ENCODE peak calls at places on chromosome 15, in seven cellular contexts. B is Panc1, J is colonic mucosa, T is suprapubic skin, H is GM10248, X is epithelial cell of esophagus, C is AG09309. K is an unnamed sample.

GRCh38 chr15:70818580-70818979 is 35.4 kb downstream of the LARP6 start:
- DNase-seq in B (no peak), J (no peak), T (no peak), H (no peak), X (no peak), C (no peak), K (no peak)

GRCh38 chr15:72206677-72207000 is 9.1 kb upstream of the GRAMD2A start:
- DNase-seq in B (no peak), J (no peak), T (no peak), H (no peak), X (no peak), C (no peak), K (no peak)

GRCh38 chr15:52256366-52256765 is 39.2 kb downstream of the MYO5C start:
- DNase-seq in B (peak), J (peak), T (peak), H (peak), X (peak), C (peak), K (no peak)

GRCh38 chr15:41334293-41335120 is 1.8 kb downstream of the NUSAP1 start:
- DNase-seq in B (no peak), J (no peak), T (no peak), H (no peak), X (no peak), C (no peak), K (no peak)

GRCh38 chr15:85405467-85405866 is 25.1 kb downstream of the AKAP13 start:
- DNase-seq in B (no peak), J (no peak), T (no peak), H (no peak), X (no peak), C (no peak), K (no peak)

GRCh38 chr15:64341961-64342360 is 14.0 kb downstream of the CSNK1G1 start:
- DNase-seq in B (no peak), J (no peak), T (no peak), H (no peak), X (no peak), C (no peak), K (no peak)

GRCh38 chr15:63729115-63729884 is 104.4 kb downstream of the HERC1 start:
- DNase-seq in B (no peak), J (peak), T (no peak), H (no peak), X (no peak), C (no peak), K (no peak)

GRCh38 chr15:52559583-52559982 is 9.2 kb downstream of the ARPP19 start:
- DNase-seq in B (no peak), J (no peak), T (no peak), H (no peak), X (peak), C (no peak), K (no peak)

GRCh38 chr15:56040081-56041035 is 46.9 kb upstream of the NEDD4 start:
- DNase-seq in B (peak), J (peak), T (peak), H (no peak), X (peak), C (peak), K (no peak)

GRCh38 chr15:43329222-43329959 is 982 bp downstream of the LCMT2 start:
- DNase-seq in B (no peak), J (peak), T (no peak), H (no peak), X (peak), C (peak), K (no peak)

GRCh38 chr15:90264649-90265048 is 823 bp upstream of the NGRN start:
- DNase-seq in B (peak), J (peak), T (no peak), H (no peak), X (peak), C (no peak), K (no peak)

GRCh38 chr15:97955529-97955928 is 5.0 kb upstream of the ARRDC4 start:
- DNase-seq in B (no peak), J (no peak), T (no peak), H (no peak), X (no peak), C (no peak), K (no peak)

GRCh38 chr15:56242576-56243116 is 1.0 kb downstream of the RFX7 start:
- DNase-seq in B (no peak), J (no peak), T (no peak), H (no peak), X (peak), C (no peak), K (no peak)

GRCh38 chr15:73464602-73465001 is 21.6 kb downstream of the REC114 start:
- DNase-seq in B (peak), J (no peak), T (no peak), H (no peak), X (peak), C (no peak), K (no peak)

GRCh38 chr15:71374607-71375352 is 259.5 kb downstream of the THSD4 start:
- DNase-seq in B (no peak), J (no peak), T (no peak), H (no peak), X (peak), C (peak), K (no peak)

GRCh38 chr15:32802296-32802936 is 84.6 kb downstream of the GREM1 start:
- DNase-seq in B (no peak), J (no peak), T (no peak), H (no peak), X (peak), C (peak), K (no peak)

GRCh38 chr15:76310470-76311070 is 699 bp downstream of the ETFA start:
- DNase-seq in B (no peak), J (peak), T (no peak), H (no peak), X (peak), C (no peak), K (peak)

GRCh38 chr15:62994975-62995730 is 47.4 kb upstream of the TPM1 start:
- DNase-seq in B (no peak), J (no peak), T (no peak), H (no peak), X (peak), C (no peak), K (no peak)

GRCh38 chr15:95793226-95793625 is 537.3 kb upstream of the NR2F2 start:
- DNase-seq in B (no peak), J (no peak), T (no peak), H (no peak), X (no peak), C (peak), K (no peak)

GRCh38 chr15:31338879-31339557 is 12.4 kb downstream of the KLF13 start:
- DNase-seq in B (no peak), J (no peak), T (no peak), H (peak), X (no peak), C (peak), K (no peak)

GRCh38 chr15:75827691-75828090 is 15.6 kb upstream of the UBE2Q2 start:
- DNase-seq in B (no peak), J (no peak), T (no peak), H (no peak), X (peak), C (no peak), K (no peak)

GRCh38 chr15:44713006-44713966 is 2.0 kb downstream of the B2M start:
- DNase-seq in B (no peak), J (no peak), T (no peak), H (no peak), X (peak), C (no peak), K (no peak)

GRCh38 chr15:66850078-66850991 is 148.3 kb downstream of the SMAD6 start:
- DNase-seq in B (no peak), J (peak), T (no peak), H (peak), X (no peak), C (no peak), K (no peak)

GRCh38 chr15:72153269-72153668 is 35.1 kb downstream of the SENP8 start:
- DNase-seq in B (no peak), J (no peak), T (no peak), H (no peak), X (no peak), C (no peak), K (no peak)

GRCh38 chr15:27479232-27480140 is 508.5 kb downstream of the GABRG3 start:
- DNase-seq in B (no peak), J (no peak), T (no peak), H (no peak), X (peak), C (no peak), K (no peak)

GRCh38 chr15:39180494-39180930 is 400.4 kb upstream of the THBS1 start:
- DNase-seq in B (no peak), J (no peak), T (no peak), H (no peak), X (no peak), C (peak), K (no peak)

GRCh38 chr15:67242665-67243064 is 11.8 kb downstream of the AAGAB start:
- DNase-seq in B (no peak), J (no peak), T (no peak), H (no peak), X (peak), C (peak), K (no peak)

GRCh38 chr15:90367578-90367977 is 15.5 kb downstream of the ZNF774 start:
- DNase-seq in B (no peak), J (no peak), T (no peak), H (no peak), X (no peak), C (no peak), K (no peak)

GRCh38 chr15:69468241-69469121 is 15.9 kb downstream of the RPLP1 start:
- DNase-seq in B (no peak), J (peak), T (peak), H (peak), X (peak), C (no peak), K (no peak)

GRCh38 chr15:68833734-68834334 is 13.1 kb upstream of the ANP32A start:
- DNase-seq in B (no peak), J (no peak), T (no peak), H (no peak), X (no peak), C (no peak), K (no peak)

GRCh38 chr15:96462768-96463167 is 132.3 kb downstream of the NR2F2 start:
- DNase-seq in B (no peak), J (no peak), T (no peak), H (no peak), X (no peak), C (no peak), K (no peak)

GRCh38 chr15:70726753-70727152 is 36.6 kb downstream of the UACA start:
- DNase-seq in B (no peak), J (no peak), T (no peak), H (no peak), X (no peak), C (no peak), K (no peak)

GRCh38 chr15:70098461-70099166 is 897 bp upstream of the TLE3 start:
- DNase-seq in B (no peak), J (peak), T (peak), H (no peak), X (peak), C (no peak), K (peak)

GRCh38 chr15:29724026-29724425 is 98.2 kb downstream of the TJP1 start:
- DNase-seq in B (no peak), J (peak), T (no peak), H (no peak), X (no peak), C (no peak), K (no peak)

GRCh38 chr15:31511707-31512310 is 185.2 kb downstream of the KLF13 start:
- DNase-seq in B (no peak), J (no peak), T (no peak), H (peak), X (no peak), C (no peak), K (no peak)

GRCh38 chr15:62637498-62637897 is 405.0 kb upstream of the TPM1 start:
- DNase-seq in B (no peak), J (no peak), T (no peak), H (no peak), X (no peak), C (no peak), K (no peak)

GRCh38 chr15:70014860-70015490 is 82.7 kb downstream of the TLE3 start:
- DNase-seq in B (no peak), J (no peak), T (no peak), H (peak), X (no peak), C (no peak), K (no peak)

GRCh38 chr15:38267416-38268022 is 14.9 kb downstream of the SPRED1 start:
- DNase-seq in B (no peak), J (no peak), T (no peak), H (no peak), X (no peak), C (no peak), K (no peak)

GRCh38 chr15:84108725-84109124 is 126.8 kb upstream of the GOLGA6L4 start:
- DNase-seq in B (no peak), J (no peak), T (no peak), H (no peak), X (peak), C (no peak), K (no peak)
- TF ChIP-seq CTCF in B (peak), J (no peak), T (no peak), H (no peak), X (peak), C (peak), K (no peak)

GRCh38 chr15:50119063-50119700 is at the start of gene ATP8B4:
- DNase-seq in B (no peak), J (no peak), T (no peak), H (no peak), X (no peak), C (no peak), K (no peak)

GRCh38 chr15:50113187-50113505 is 5.9 kb downstream of the ATP8B4 start:
- DNase-seq in B (no peak), J (no peak), T (no peak), H (no peak), X (no peak), C (no peak), K (no peak)

GRCh38 chr15:50114381-50114780 is 4.7 kb downstream of the ATP8B4 start:
- DNase-seq in B (no peak), J (no peak), T (no peak), H (no peak), X (no peak), C (no peak), K (no peak)

GRCh38 chr15:50117628-50118027 is 1.4 kb downstream of the ATP8B4 start:
- DNase-seq in B (no peak), J (no peak), T (no peak), H (no peak), X (no peak), C (no peak), K (no peak)

DNA sequence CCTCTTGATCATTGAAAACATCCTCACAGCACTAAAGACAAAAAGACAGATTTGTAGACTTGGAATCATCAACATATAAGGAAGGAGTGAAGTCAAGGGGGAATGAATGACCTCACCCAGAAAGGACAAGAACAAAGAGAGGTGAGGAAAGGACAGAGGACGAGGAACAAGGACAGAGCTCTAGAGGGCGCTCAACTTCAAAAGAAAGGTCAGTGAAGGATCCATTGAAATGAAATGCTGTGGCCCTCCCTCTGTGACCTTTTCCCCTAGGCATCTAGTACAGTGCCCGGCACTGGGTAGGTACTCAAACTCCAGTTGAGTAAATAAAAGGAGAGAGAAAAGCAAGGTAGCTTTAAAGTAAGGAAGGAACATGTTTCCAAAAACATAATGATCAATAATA is 2.6 kb downstream of the ATP8B4 start:
- DNase-seq in B (no peak), J (peak), T (no peak), H (peak), X (peak), C (no peak), K (no peak)
- TF ChIP-seq CTCF in B (peak), J (peak), T (no peak), H (peak), X (peak), C (peak), K (no peak)

GRCh38 chr15:57284535-57284934 is 91.8 kb upstream of the CGNL1 start:
- DNase-seq in B (no peak), J (no peak), T (no peak), H (no peak), X (no peak), C (no peak), K (no peak)
- TF ChIP-seq CTCF in B (no peak), J (no peak), T (no peak), H (no peak), X (no peak), C (no peak), K (no peak)

GRCh38 chr15:83652606-83653204 is 1.2 kb upstream of the ADAMTSL3 start:
- DNase-seq in B (no peak), J (no peak), T (no peak), H (no peak), X (no peak), C (no peak), K (no peak)
- TF ChIP-seq CTCF in B (no peak), J (no peak), T (no peak), H (no peak), X (no peak), C (no peak), K (no peak)

GRCh38 chr15:100670505-100671021 is 68.2 kb downstream of the ASB7 start:
- DNase-seq in B (no peak), J (no peak), T (no peak), H (no peak), X (no peak), C (no peak), K (no peak)

GRCh38 chr15:100672959-100673358 is 70.6 kb downstream of the ASB7 start:
- DNase-seq in B (no peak), J (no peak), T (no peak), H (no peak), X (no peak), C (no peak), K (no peak)

GRCh38 chr15:100671124-100671680 is 68.8 kb downstream of the ASB7 start:
- DNase-seq in B (no peak), J (no peak), T (no peak), H (no peak), X (no peak), C (no peak), K (no peak)

GRCh38 chr15:100669260-100669659 is 66.9 kb downstream of the ASB7 start:
- DNase-seq in B (no peak), J (no peak), T (no peak), H (no peak), X (no peak), C (no peak), K (no peak)

GRCh38 chr15:100671858-100672543 is 69.6 kb downstream of the ASB7 start:
- DNase-seq in B (peak), J (no peak), T (no peak), H (peak), X (peak), C (no peak), K (no peak)
- TF ChIP-seq CTCF in B (peak), J (no peak), T (no peak), H (peak), X (peak), C (peak), K (peak)

GRCh38 chr15:65832549-65833364 is 36.5 kb upstream of the RAB11A start:
- DNase-seq in B (peak), J (peak), T (peak), H (peak), X (peak), C (peak), K (no peak)
- TF ChIP-seq CTCF in B (peak), J (no peak), T (no peak), H (no peak), X (peak), C (peak), K (no peak)

GRCh38 chr15:92591275-92591674 is 64.3 kb downstream of the FAM174B start:
- DNase-seq in B (no peak), J (no peak), T (no peak), H (no peak), X (no peak), C (no peak), K (no peak)

GRCh38 chr15:92596623-92597022 is 59.0 kb downstream of the FAM174B start:
- DNase-seq in B (no peak), J (no peak), T (no peak), H (no peak), X (peak), C (no peak), K (no peak)

GRCh38 chr15:92597548-92597947 is 58.0 kb downstream of the FAM174B start:
- DNase-seq in B (no peak), J (no peak), T (no peak), H (no peak), X (no peak), C (no peak), K (no peak)

GRCh38 chr15:92599394-92599970 is 56.1 kb downstream of the FAM174B start:
- DNase-seq in B (no peak), J (no peak), T (no peak), H (no peak), X (peak), C (peak), K (no peak)

DNA sequence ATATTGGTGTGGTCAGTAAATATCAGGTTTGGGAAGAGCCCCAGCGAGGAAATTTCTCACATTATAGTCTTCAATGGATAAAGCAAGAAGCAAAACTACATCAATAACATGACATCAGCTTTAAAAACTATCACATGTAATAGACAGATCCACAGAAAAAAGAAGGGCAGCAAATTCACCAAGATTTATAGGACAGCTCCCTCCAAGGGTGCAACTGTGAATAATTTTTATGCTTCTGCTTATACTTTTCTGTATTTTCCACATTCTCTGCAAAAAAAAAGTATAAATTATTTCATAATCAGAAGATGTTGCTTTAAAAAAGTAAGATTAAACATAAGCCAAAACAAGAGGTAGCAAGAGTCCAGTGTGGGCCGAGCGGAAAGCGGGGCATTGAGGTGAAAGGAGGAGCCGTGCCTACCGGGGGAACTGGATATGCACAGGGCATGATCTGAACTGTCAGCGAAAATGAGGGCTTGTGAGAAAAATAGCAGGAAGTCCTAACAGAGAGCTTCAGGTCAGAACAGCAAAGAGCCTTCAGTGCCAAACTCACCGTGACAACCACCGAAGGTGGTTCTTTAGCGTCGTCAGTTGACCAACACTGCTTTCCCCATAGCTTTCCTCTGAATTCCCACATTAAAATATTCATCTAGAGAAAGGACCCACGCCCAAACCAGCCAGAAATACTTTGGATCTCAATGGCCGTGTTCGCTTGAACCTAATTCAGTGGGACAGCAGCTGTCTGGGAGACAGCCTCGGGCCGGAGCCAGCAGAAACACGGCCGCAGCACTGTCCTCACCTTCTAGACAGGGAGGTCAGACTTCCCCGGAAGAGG is 59.9 kb downstream of the FAM174B start:
- DNase-seq in B (no peak), J (no peak), T (no peak), H (no peak), X (no peak), C (no peak), K (no peak)
- TF ChIP-seq CTCF in B (no peak), J (no peak), T (no peak), H (no peak), X (no peak), C (no peak), K (no peak)